ENCODE peak calls at places on chromosome 21, in four cellular contexts. G is stimulated activated CD8-positive, alpha-beta memory T cell treated with anti-CD3 and anti-CD28 coated beads, Interleukin-7, amount 100 ng/mL, for 1 hour; T is sciatic nerve; Z is cardiac muscle cell. W is an unnamed sample.
A peak's percentile ranks its signal among the peaks of the same experiment; 100 is the strongest.

GRCh38 chr21:42016364-42016985 is 6.3 kb upstream of the ZBTB21 start:
- DNase-seq in G (no peak), T (no peak), Z (no peak), W (no peak)

GRCh38 chr21:41483415-41483814 is 24.5 kb downstream of the TMPRSS2 start:
- DNase-seq in G (no peak), T (no peak), Z (peak; percentile 42), W (no peak)

GRCh38 chr21:29797155-29797554 is 142.6 kb downstream of the GRIK1 start:
- DNase-seq in G (no peak), T (no peak), Z (no peak), W (no peak)

GRCh38 chr21:31142600-31142999 is 104.3 kb upstream of the KRTAP19-8 start:
- DNase-seq in G (no peak), T (no peak), Z (no peak), W (no peak)

GRCh38 chr21:35358008-35358407 is 308.9 kb upstream of the RUNX1 start:
- DNase-seq in G (no peak), T (no peak), Z (no peak), W (no peak)

GRCh38 chr21:39660596-39660995 is 47.9 kb downstream of the B3GALT5 start:
- DNase-seq in G (no peak), T (no peak), Z (peak; percentile 49), W (no peak)

GRCh38 chr21:34177919-34178567 is 104.7 kb downstream of the MRPS6 start:
- DNase-seq in G (no peak), T (no peak), Z (no peak), W (no peak)

GRCh38 chr21:44440241-44441040 is 14.9 kb upstream of the LRRC3 start:
- DNase-seq in G (no peak), T (no peak), Z (no peak), W (no peak)

GRCh38 chr21:25557170-25557569 is 50.1 kb downstream of the MRPL39 start:
- DNase-seq in G (no peak), T (no peak), Z (no peak), W (no peak)